ENCODE peak calls at places on chromosomes 13 and 19, in seven cellular contexts. One of them, this sample, is unnamed.

GRCh38 chr13:110372676-110373075 is 65.6 kb downstream of the COL4A2 start:
- DNase-seq in NB4: no peak
- DNase-seq in body of pancreas: no peak
- DNase-seq in GM12865: no peak
- DNase-seq in CD8-positive, alpha-beta T cell: no peak
- DNase-seq in effector memory CD4-positive, alpha-beta T cell: no peak
- DNase-seq in A673: no peak
- DNase-seq in this sample: no peak

GRCh38 chr13:27211771-27212364 is 39.5 kb upstream of the RPL21 start:
- DNase-seq in effector memory CD4-positive, alpha-beta T cell: no peak
- DNase-seq in GM12865: no peak
- DNase-seq in NB4: no peak
- DNase-seq in CD8-positive, alpha-beta T cell: no peak
- DNase-seq in A673: no peak
- DNase-seq in body of pancreas: no peak
- DNase-seq in this sample: no peak

GRCh38 chr13:44622259-44622658 is 46.1 kb upstream of the TSC22D1 start:
- DNase-seq in body of pancreas: no peak
- DNase-seq in effector memory CD4-positive, alpha-beta T cell: no peak
- DNase-seq in NB4: no peak
- DNase-seq in CD8-positive, alpha-beta T cell: no peak
- DNase-seq in GM12865: no peak
- DNase-seq in A673: no peak
- DNase-seq in this sample: no peak

GRCh38 chr13:38965281-38965680 is 25.4 kb downstream of the STOML3 start:
- DNase-seq in body of pancreas: no peak
- DNase-seq in GM12865: no peak
- DNase-seq in A673: no peak
- DNase-seq in NB4: no peak
- DNase-seq in CD8-positive, alpha-beta T cell: no peak
- DNase-seq in effector memory CD4-positive, alpha-beta T cell: no peak
- DNase-seq in this sample: no peak

GRCh38 chr19:31015778-31016177 is 333.5 kb downstream of the TSHZ3 start:
- DNase-seq in GM12865: no peak
- DNase-seq in A673: no peak
- DNase-seq in body of pancreas: no peak
- DNase-seq in CD8-positive, alpha-beta T cell: no peak
- DNase-seq in NB4: peak; percentile 30
- DNase-seq in effector memory CD4-positive, alpha-beta T cell: no peak
- DNase-seq in this sample: no peak

GRCh38 chr19:52735734-52736133 is 890 bp upstream of the ZNF611 start:
- DNase-seq in NB4: no peak
- DNase-seq in GM12865: no peak
- DNase-seq in body of pancreas: peak; percentile 51
- DNase-seq in CD8-positive, alpha-beta T cell: no peak
- DNase-seq in A673: no peak
- DNase-seq in effector memory CD4-positive, alpha-beta T cell: no peak
- DNase-seq in this sample: no peak

GRCh38 chr13:111259058-111259457 is 61.4 kb upstream of the TEX29 start:
- DNase-seq in GM12865: no peak
- DNase-seq in CD8-positive, alpha-beta T cell: no peak
- DNase-seq in A673: no peak
- DNase-seq in NB4: no peak
- DNase-seq in effector memory CD4-positive, alpha-beta T cell: no peak
- DNase-seq in body of pancreas: no peak
- DNase-seq in this sample: no peak

GRCh38 chr13:61414686-61415664 is 674 bp downstream of the PCDH20 start:
- DNase-seq in body of pancreas: peak; percentile 48
- DNase-seq in GM12865: no peak
- DNase-seq in NB4: no peak
- DNase-seq in A673: peak; percentile 80
- DNase-seq in effector memory CD4-positive, alpha-beta T cell: no peak
- DNase-seq in CD8-positive, alpha-beta T cell: no peak
- DNase-seq in this sample: no peak

GRCh38 chr19:38556521-38557174 is 61.1 kb downstream of the MAP4K1 start:
- DNase-seq in CD8-positive, alpha-beta T cell: no peak
- DNase-seq in GM12865: peak; percentile 88
- DNase-seq in A673: peak; percentile 32
- DNase-seq in NB4: peak; percentile 46
- DNase-seq in effector memory CD4-positive, alpha-beta T cell: no peak
- DNase-seq in body of pancreas: no peak
- DNase-seq in this sample: no peak

GRCh38 chr19:33905937-33906577 is 109.4 kb downstream of the KCTD15 start:
- DNase-seq in NB4: no peak
- DNase-seq in GM12865: peak; percentile 12
- DNase-seq in A673: no peak
- DNase-seq in body of pancreas: peak; percentile 90
- DNase-seq in effector memory CD4-positive, alpha-beta T cell: no peak
- DNase-seq in CD8-positive, alpha-beta T cell: no peak
- DNase-seq in this sample: no peak

GRCh38 chr13:103539265-103539664 is 473.0 kb upstream of the SLC10A2 start:
- DNase-seq in CD8-positive, alpha-beta T cell: no peak
- DNase-seq in effector memory CD4-positive, alpha-beta T cell: no peak
- DNase-seq in body of pancreas: no peak
- DNase-seq in NB4: no peak
- DNase-seq in GM12865: no peak
- DNase-seq in A673: no peak
- DNase-seq in this sample: no peak

GRCh38 chr13:44303681-44304432 is 69.8 kb upstream of the SERP2 start:
- DNase-seq in A673: no peak
- DNase-seq in GM12865: peak; percentile 71
- DNase-seq in CD8-positive, alpha-beta T cell: no peak
- DNase-seq in NB4: no peak
- DNase-seq in body of pancreas: peak; percentile 40
- DNase-seq in effector memory CD4-positive, alpha-beta T cell: no peak
- DNase-seq in this sample: no peak

GRCh38 chr13:82833928-82834327 is 1048.3 kb downstream of the SLITRK1 start:
- DNase-seq in A673: no peak
- DNase-seq in effector memory CD4-positive, alpha-beta T cell: no peak
- DNase-seq in CD8-positive, alpha-beta T cell: no peak
- DNase-seq in GM12865: no peak
- DNase-seq in NB4: no peak
- DNase-seq in body of pancreas: no peak
- DNase-seq in this sample: no peak

DNA sequence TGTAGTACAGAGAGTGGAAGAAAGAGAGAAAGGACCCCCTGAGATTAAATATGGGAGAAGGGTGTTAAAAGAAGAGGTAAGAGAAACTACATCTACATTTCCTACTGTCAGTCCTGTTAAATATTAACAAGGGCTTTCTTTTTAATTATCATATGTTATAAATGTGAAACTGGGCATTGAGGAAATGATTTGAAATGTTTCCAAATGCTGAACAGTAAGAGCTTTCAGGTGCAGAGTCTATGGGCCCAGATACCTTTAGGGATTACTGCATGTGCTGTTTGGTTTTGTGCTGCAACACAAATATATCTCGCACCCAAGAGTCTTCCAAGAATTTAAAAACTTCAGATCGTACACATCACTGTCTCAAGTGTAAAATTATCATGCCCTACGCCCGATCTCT is 176.3 kb downstream of the RBM26 start:
- DNase-seq in CD8-positive, alpha-beta T cell: no peak
- DNase-seq in GM12865: no peak
- DNase-seq in A673: no peak
- DNase-seq in body of pancreas: no peak
- DNase-seq in effector memory CD4-positive, alpha-beta T cell: no peak
- DNase-seq in NB4: no peak
- DNase-seq in this sample: no peak
- H3K4me3 ChIP-seq in CD8-positive, alpha-beta T cell: no peak overlapping the region
- H3K4me3 ChIP-seq in GM12865: no peak overlapping the region
- H3K4me3 ChIP-seq in A673: no peak overlapping the region
- H3K4me3 ChIP-seq in body of pancreas: no peak overlapping the region
- H3K4me3 ChIP-seq in effector memory CD4-positive, alpha-beta T cell: no peak overlapping the region
- H3K4me3 ChIP-seq in NB4: no peak overlapping the region
- H3K4me3 ChIP-seq in this sample: no peak overlapping the region

GRCh38 chr19:21463449-21464105 is 41.8 kb upstream of the ZNF429 start:
- DNase-seq in NB4: no peak
- DNase-seq in CD8-positive, alpha-beta T cell: peak; percentile 27
- DNase-seq in GM12865: no peak
- DNase-seq in effector memory CD4-positive, alpha-beta T cell: no peak
- DNase-seq in body of pancreas: peak; percentile 88
- DNase-seq in A673: no peak
- DNase-seq in this sample: no peak
- H3K4me3 ChIP-seq in NB4: no peak overlapping the region
- H3K4me3 ChIP-seq in CD8-positive, alpha-beta T cell: no peak overlapping the region
- H3K4me3 ChIP-seq in GM12865: no peak overlapping the region
- H3K4me3 ChIP-seq in effector memory CD4-positive, alpha-beta T cell: peak overlapping the region; percentile 18
- H3K4me3 ChIP-seq in body of pancreas: peak overlapping the region; percentile 36
- H3K4me3 ChIP-seq in A673: no peak overlapping the region
- H3K4me3 ChIP-seq in this sample: no peak overlapping the region

GRCh38 chr13:99257291-99257690 is 888 bp downstream of the GPR18 start:
- DNase-seq in body of pancreas: no peak
- DNase-seq in effector memory CD4-positive, alpha-beta T cell: no peak
- DNase-seq in GM12865: no peak
- DNase-seq in A673: no peak
- DNase-seq in NB4: no peak
- DNase-seq in CD8-positive, alpha-beta T cell: no peak
- DNase-seq in this sample: no peak

GRCh38 chr13:99255241-99255640 is 2.9 kb downstream of the GPR18 start:
- DNase-seq in CD8-positive, alpha-beta T cell: no peak
- DNase-seq in body of pancreas: no peak
- DNase-seq in effector memory CD4-positive, alpha-beta T cell: no peak
- DNase-seq in A673: no peak
- DNase-seq in NB4: peak; percentile 27
- DNase-seq in GM12865: no peak
- DNase-seq in this sample: no peak

GRCh38 chr13:99258210-99258860 is at the start of gene GPR18:
- DNase-seq in NB4: no peak
- DNase-seq in CD8-positive, alpha-beta T cell: no peak
- DNase-seq in effector memory CD4-positive, alpha-beta T cell: no peak
- DNase-seq in A673: peak; percentile 8
- DNase-seq in body of pancreas: no peak
- DNase-seq in GM12865: peak; percentile 77
- DNase-seq in this sample: peak; percentile 75

GRCh38 chr13:99256283-99256682 is 1.9 kb downstream of the GPR18 start:
- DNase-seq in NB4: no peak
- DNase-seq in effector memory CD4-positive, alpha-beta T cell: no peak
- DNase-seq in body of pancreas: no peak
- DNase-seq in A673: no peak
- DNase-seq in CD8-positive, alpha-beta T cell: no peak
- DNase-seq in GM12865: no peak
- DNase-seq in this sample: no peak

GRCh38 chr13:99256709-99257108 is 1.5 kb downstream of the GPR18 start:
- DNase-seq in NB4: peak; percentile 63
- DNase-seq in CD8-positive, alpha-beta T cell: no peak
- DNase-seq in body of pancreas: no peak
- DNase-seq in effector memory CD4-positive, alpha-beta T cell: no peak
- DNase-seq in A673: no peak
- DNase-seq in GM12865: no peak
- DNase-seq in this sample: no peak
- H3K4me3 ChIP-seq in NB4: no peak overlapping the region
- H3K4me3 ChIP-seq in CD8-positive, alpha-beta T cell: peak overlapping the region; percentile 55
- H3K4me3 ChIP-seq in body of pancreas: no peak overlapping the region
- H3K4me3 ChIP-seq in effector memory CD4-positive, alpha-beta T cell: peak overlapping the region; percentile 63
- H3K4me3 ChIP-seq in A673: no peak overlapping the region
- H3K4me3 ChIP-seq in GM12865: no peak overlapping the region
- H3K4me3 ChIP-seq in this sample: no peak overlapping the region

GRCh38 chr13:99959538-99960230 is 11.9 kb downstream of the ZIC5 start:
- DNase-seq in effector memory CD4-positive, alpha-beta T cell: no peak
- DNase-seq in A673: no peak
- DNase-seq in body of pancreas: no peak
- DNase-seq in GM12865: no peak
- DNase-seq in NB4: no peak
- DNase-seq in CD8-positive, alpha-beta T cell: no peak
- DNase-seq in this sample: no peak
- H3K4me3 ChIP-seq in effector memory CD4-positive, alpha-beta T cell: no peak overlapping the region
- H3K4me3 ChIP-seq in A673: peak overlapping the region; percentile 17
- H3K4me3 ChIP-seq in body of pancreas: no peak overlapping the region
- H3K4me3 ChIP-seq in GM12865: no peak overlapping the region
- H3K4me3 ChIP-seq in NB4: no peak overlapping the region
- H3K4me3 ChIP-seq in CD8-positive, alpha-beta T cell: no peak overlapping the region
- H3K4me3 ChIP-seq in this sample: no peak overlapping the region

GRCh38 chr19:48553676-48554384 is 1.9 kb downstream of the SULT2B1 start:
- DNase-seq in GM12865: no peak
- DNase-seq in effector memory CD4-positive, alpha-beta T cell: no peak
- DNase-seq in body of pancreas: peak; percentile 52
- DNase-seq in NB4: peak; percentile 90
- DNase-seq in CD8-positive, alpha-beta T cell: no peak
- DNase-seq in A673: no peak
- DNase-seq in this sample: no peak
- H3K4me3 ChIP-seq in GM12865: no peak overlapping the region
- H3K4me3 ChIP-seq in effector memory CD4-positive, alpha-beta T cell: no peak overlapping the region
- H3K4me3 ChIP-seq in body of pancreas: no peak overlapping the region
- H3K4me3 ChIP-seq in NB4: no peak overlapping the region
- H3K4me3 ChIP-seq in CD8-positive, alpha-beta T cell: no peak overlapping the region
- H3K4me3 ChIP-seq in A673: no peak overlapping the region
- H3K4me3 ChIP-seq in this sample: no peak overlapping the region

DNA sequence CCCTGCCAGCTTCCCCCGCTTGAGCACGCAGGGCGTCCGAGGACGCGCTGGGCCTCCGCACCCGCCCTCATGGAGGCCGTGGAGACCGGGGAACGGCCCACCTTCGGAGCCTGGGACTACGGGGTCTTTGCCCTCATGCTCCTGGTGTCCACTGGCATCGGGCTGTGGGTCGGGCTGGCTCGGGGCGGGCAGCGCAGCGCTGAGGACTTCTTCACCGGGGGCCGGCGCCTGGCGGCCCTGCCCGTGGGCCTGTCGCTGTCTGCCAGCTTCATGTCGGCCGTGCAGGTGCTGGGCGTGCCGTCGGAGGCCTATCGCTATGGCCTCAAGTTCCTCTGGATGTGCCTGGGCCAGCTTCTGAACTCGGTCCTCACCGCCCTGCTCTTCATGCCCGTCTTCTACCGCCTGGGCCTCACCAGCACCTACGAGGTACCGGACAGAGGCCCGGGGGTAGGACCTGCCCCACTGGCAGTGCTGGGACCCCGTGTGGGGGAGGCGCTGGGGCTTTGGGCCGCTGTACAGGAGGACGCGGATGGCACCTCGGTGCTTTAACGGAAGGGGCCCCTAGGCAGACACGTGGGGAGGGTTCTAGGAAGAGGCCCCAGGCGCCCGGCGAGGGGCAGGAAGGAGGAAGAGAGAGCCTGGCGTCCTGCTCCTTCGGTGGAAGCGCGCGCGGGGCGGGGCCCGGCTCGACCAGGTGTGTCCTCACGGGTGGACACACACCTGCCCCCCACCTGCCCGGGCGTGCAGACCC is 681 bp downstream of the SLC5A5 start:
- DNase-seq in body of pancreas: no peak
- DNase-seq in GM12865: no peak
- DNase-seq in effector memory CD4-positive, alpha-beta T cell: no peak
- DNase-seq in CD8-positive, alpha-beta T cell: peak; percentile 42
- DNase-seq in A673: no peak
- DNase-seq in NB4: peak; percentile 32
- DNase-seq in this sample: no peak
- H3K4me3 ChIP-seq in body of pancreas: no peak overlapping the region
- H3K4me3 ChIP-seq in GM12865: no peak overlapping the region
- H3K4me3 ChIP-seq in effector memory CD4-positive, alpha-beta T cell: peak overlapping the region; percentile 56
- H3K4me3 ChIP-seq in CD8-positive, alpha-beta T cell: peak overlapping the region; percentile 69
- H3K4me3 ChIP-seq in A673: no peak overlapping the region
- H3K4me3 ChIP-seq in NB4: no peak overlapping the region
- H3K4me3 ChIP-seq in this sample: no peak overlapping the region

This sample was measured in Jurkat, Clone E6-1.